ENCODE peak calls at places on chromosomes 1 and 21, in six cellular contexts. E is BJ; W is cardiac muscle cell; L is spleen; J is fibroblast of mammary gland; R is CD4-positive, alpha-beta memory T cell. H is an unnamed sample.

GRCh38 chr1:150575072-150575489 is 4.3 kb downstream of the MCL1 start:
- DNase-seq in E (no peak), W (peak; percentile 36), L (no peak), J (no peak), R (no peak), H (no peak)

GRCh38 chr1:194227157-194227556 is 1040.7 kb upstream of the B3GALT2 start:
- DNase-seq in E (no peak), W (no peak), L (no peak), J (no peak), R (no peak), H (peak; percentile 39)

GRCh38 chr1:5342172-5342571 is 650.1 kb downstream of the NPHP4 start:
- DNase-seq in E (no peak), W (no peak), L (no peak), J (no peak), R (no peak), H (no peak)

GRCh38 chr1:93317207-93317606 is 28.5 kb upstream of the DR1 start:
- DNase-seq in E (no peak), W (no peak), L (no peak), J (no peak), R (no peak), H (no peak)

GRCh38 chr1:55061000-55061705 is 21.8 kb downstream of the PCSK9 start:
- DNase-seq in E (no peak), W (no peak), L (no peak), J (no peak), R (no peak), H (no peak)

GRCh38 chr1:164240081-164240480 is 318.9 kb upstream of the PBX1 start:
- DNase-seq in E (no peak), W (peak; percentile 9), L (no peak), J (no peak), R (no peak), H (no peak)

GRCh38 chr1:25033030-25033827 is 103.2 kb upstream of the RUNX3 start:
- DNase-seq in E (no peak), W (no peak), L (no peak), J (no peak), R (no peak), H (no peak)

GRCh38 chr1:76070538-76070937 is 4.0 kb upstream of the ST6GALNAC3 start:
- DNase-seq in E (no peak), W (no peak), L (no peak), J (peak; percentile 51), R (no peak), H (no peak)

GRCh38 chr1:60621524-60621923 is 460.8 kb upstream of the NFIA start:
- DNase-seq in E (no peak), W (peak; percentile 77), L (no peak), J (peak; percentile 16), R (no peak), H (no peak)

GRCh38 chr1:38173157-38173831 is 126.7 kb upstream of the POU3F1 start:
- DNase-seq in E (no peak), W (no peak), L (no peak), J (no peak), R (no peak), H (no peak)

GRCh38 chr1:178632619-178633018 is 92.4 kb upstream of the RALGPS2 start:
- DNase-seq in E (no peak), W (no peak), L (no peak), J (peak; percentile 95), R (no peak), H (no peak)

GRCh38 chr21:46096596-46096981 is 1.3 kb upstream of the COL6A2 start:
- DNase-seq in E (no peak), W (no peak), L (no peak), J (no peak), R (no peak), H (no peak)

GRCh38 chr1:234597894-234598293 is 12.1 kb downstream of the IRF2BP2 start:
- DNase-seq in E (no peak), W (peak; percentile 69), L (no peak), J (peak; percentile 72), R (peak; percentile 61), H (no peak)

GRCh38 chr1:40392206-40392605 is 18.7 kb downstream of the SMAP2 start:
- DNase-seq in E (no peak), W (peak; percentile 80), L (no peak), J (peak; percentile 89), R (no peak), H (no peak)

GRCh38 chr1:26553942-26554682 is 24.6 kb downstream of the RPS6KA1 start:
- DNase-seq in E (no peak), W (no peak), L (no peak), J (no peak), R (no peak), H (no peak)

GRCh38 chr1:42958488-42959317 is at the start of gene SLC2A1:
- DNase-seq in E (peak; percentile 72), W (peak; percentile 93), L (peak; percentile 99), J (peak; percentile 84), R (peak; percentile 95), H (no peak)

GRCh38 chr1:69787151-69787550 is 219.4 kb downstream of the LRRC7 start:
- DNase-seq in E (no peak), W (no peak), L (peak; percentile 54), J (no peak), R (no peak), H (no peak)

GRCh38 chr1:172254521-172255222 is 165.8 kb upstream of the C1orf105 start:
- DNase-seq in E (peak; percentile 83), W (peak; percentile 83), L (no peak), J (peak; percentile 90), R (no peak), H (peak; percentile 96)

GRCh38 chr1:192445849-192446489 is 129.2 kb downstream of the RGS21 start:
- DNase-seq in E (no peak), W (peak; percentile 62), L (no peak), J (peak; percentile 63), R (peak; percentile 47), H (no peak)

GRCh38 chr1:3073520-3074296 is 4.7 kb downstream of the PRDM16 start:
- DNase-seq in E (no peak), W (no peak), L (no peak), J (no peak), R (no peak), H (no peak)
- H3K4me3 ChIP-seq in E (no peak overlapping the region), W (peak overlapping the region; percentile 82), L (peak overlapping the region; percentile 5), J (no peak overlapping the region), R (no peak overlapping the region), H (no peak overlapping the region)

GRCh38 chr1:9715536-9716226 is 64.2 kb downstream of the PIK3CD start:
- DNase-seq in E (no peak), W (no peak), L (peak; percentile 84), J (no peak), R (peak; percentile 76), H (no peak)

GRCh38 chr1:9718006-9718680 is 66.6 kb downstream of the PIK3CD start:
- DNase-seq in E (no peak), W (no peak), L (peak; percentile 75), J (no peak), R (no peak), H (no peak)

GRCh38 chr1:9714257-9714718 is 62.8 kb downstream of the PIK3CD start:
- DNase-seq in E (no peak), W (no peak), L (no peak), J (no peak), R (peak; percentile 62), H (no peak)

GRCh38 chr1:9717193-9718005 is 65.9 kb downstream of the PIK3CD start:
- DNase-seq in E (no peak), W (peak; percentile 27), L (peak; percentile 96), J (no peak), R (peak; percentile 93), H (peak; percentile 21)

GRCh38 chr1:9716404-9717192 is 65.1 kb downstream of the PIK3CD start:
- DNase-seq in E (no peak), W (no peak), L (peak; percentile 84), J (no peak), R (no peak), H (no peak)
- H3K4me3 ChIP-seq in E (no peak overlapping the region), W (no peak overlapping the region), L (peak overlapping the region; percentile 30), J (no peak overlapping the region), R (peak overlapping the region; percentile 82), H (no peak overlapping the region)

GRCh38 chr1:35486858-35487408 is 70.3 kb downstream of the KIAA0319L start:
- DNase-seq in E (no peak), W (no peak), L (no peak), J (no peak), R (no peak), H (no peak)

GRCh38 chr1:35490250-35490649 is 67.0 kb downstream of the KIAA0319L start:
- DNase-seq in E (no peak), W (no peak), L (no peak), J (no peak), R (no peak), H (no peak)

DNA sequence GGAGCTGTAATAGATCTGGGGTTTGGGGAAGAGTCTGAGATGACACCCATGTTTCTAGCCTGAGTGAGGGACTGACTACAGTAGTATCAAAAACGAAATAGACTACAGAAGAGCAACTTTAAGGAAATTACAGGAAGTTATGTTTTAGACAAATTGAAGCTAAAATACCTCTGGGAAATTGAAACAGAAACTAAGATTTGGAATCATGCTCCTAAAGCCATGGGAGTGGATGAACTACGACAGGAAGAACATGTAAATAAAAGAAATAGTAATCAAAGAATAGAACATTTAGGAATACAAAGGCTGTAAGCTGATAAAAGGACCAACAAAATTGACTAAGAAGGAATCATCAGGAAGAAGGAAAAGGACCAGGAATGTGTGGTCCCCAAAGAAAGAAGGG is 68.9 kb downstream of the KIAA0319L start:
- DNase-seq in E (no peak), W (peak; percentile 12), L (no peak), J (no peak), R (no peak), H (no peak)
- H3K4me3 ChIP-seq in E (no peak overlapping the region), W (no peak overlapping the region), L (no peak overlapping the region), J (no peak overlapping the region), R (no peak overlapping the region), H (no peak overlapping the region)

GRCh38 chr1:19468397-19468956 is 16.9 kb downstream of the CAPZB start:
- DNase-seq in E (no peak), W (no peak), L (peak; percentile 93), J (no peak), R (peak; percentile 72), H (no peak)
- H3K4me3 ChIP-seq in E (no peak overlapping the region), W (no peak overlapping the region), L (no peak overlapping the region), J (no peak overlapping the region), R (peak overlapping the region; percentile 23), H (no peak overlapping the region)

GRCh38 chr1:170619167-170620030 is 44.5 kb upstream of the PRRX1 start:
- DNase-seq in E (no peak), W (no peak), L (no peak), J (peak; percentile 86), R (no peak), H (no peak)
- H3K4me3 ChIP-seq in E (no peak overlapping the region), W (no peak overlapping the region), L (no peak overlapping the region), J (no peak overlapping the region), R (no peak overlapping the region), H (no peak overlapping the region)

H was measured in kidney epithelial cell.